ENCODE peak calls at places on chromosomes 5 and 9, in four cellular contexts. L, A, I and P are unnamed samples.

GRCh38 chr5:167582263-167582662 is 709.2 kb upstream of the WWC1 start:
- DNase-seq in A (no peak), I (no peak), L (no peak), P (no peak)

GRCh38 chr9:111599092-111599947 is at the start of gene PTGR1:
- DNase-seq in I (peak; percentile 87), L (peak; percentile 76), A (peak; percentile 84), P (peak; percentile 91)

GRCh38 chr9:134053941-134054761 is 13.7 kb downstream of the BRD3 start:
- DNase-seq in I (no peak), A (no peak), L (no peak), P (peak; percentile 59)

GRCh38 chr9:36575411-36575882 is 2.8 kb downstream of the MELK start:
- DNase-seq in I (no peak), A (no peak), L (no peak), P (no peak)

GRCh38 chr5:142637871-142638270 is 48.0 kb downstream of the FGF1 start:
- DNase-seq in I (no peak), L (no peak), A (no peak), P (no peak)

GRCh38 chr5:72427488-72428437 is 79.4 kb downstream of the ZNF366 start:
- DNase-seq in A (peak; percentile 22), L (no peak), I (no peak), P (no peak)

GRCh38 chr5:39495294-39495693 is 70.5 kb upstream of the DAB2 start:
- DNase-seq in L (no peak), A (no peak), I (no peak), P (no peak)

GRCh38 chr5:4758550-4758949 is 381.6 kb upstream of the ADAMTS16 start:
- DNase-seq in A (no peak), L (no peak), I (no peak), P (no peak)

GRCh38 chr9:78261403-78262001 is 25.6 kb downstream of the CEP78 start:
- DNase-seq in I (no peak), L (no peak), A (no peak), P (no peak)

GRCh38 chr5:33400675-33401074 is 40.1 kb upstream of the TARS1 start:
- DNase-seq in L (no peak), A (no peak), I (no peak), P (no peak)

GRCh38 chr9:134640491-134641172 is 971 bp upstream of the COL5A1 start:
- DNase-seq in L (no peak), A (no peak), I (no peak), P (no peak)

GRCh38 chr5:17235736-17236330 is 18.4 kb downstream of the BASP1 start:
- DNase-seq in I (no peak), A (no peak), L (no peak), P (no peak)

GRCh38 chr9:134655591-134656333 is 14.2 kb downstream of the COL5A1 start:
- DNase-seq in I (no peak), A (no peak), L (no peak), P (no peak)

GRCh38 chr5:1836176-1836890 is 35.1 kb downstream of the NDUFS6 start:
- DNase-seq in I (no peak), L (no peak), A (no peak), P (no peak)

GRCh38 chr5:180352116-180352975 is 790 bp downstream of the GFPT2 start:
- DNase-seq in A (peak; percentile 44), L (no peak), I (peak; percentile 63), P (peak; percentile 47)

GRCh38 chr5:140182803-140183367 is 7.9 kb downstream of the CYSTM1 start:
- DNase-seq in A (peak; percentile 55), L (no peak), I (peak; percentile 27), P (peak; percentile 72)

GRCh38 chr5:99879791-99880511 is 655.2 kb upstream of the FAM174A start:
- DNase-seq in I (no peak), L (no peak), A (no peak), P (no peak)

GRCh38 chr9:120925535-120926396 is 830 bp downstream of the TRAF1 start:
- DNase-seq in I (no peak), L (no peak), A (peak; percentile 53), P (no peak)

GRCh38 chr5:74384851-74385250 is 255.7 kb downstream of the ENC1 start:
- DNase-seq in A (no peak), L (no peak), I (no peak), P (no peak)

GRCh38 chr5:56918054-56918453 is 8.7 kb downstream of the SETD9 start:
- DNase-seq in I (no peak), A (no peak), L (no peak), P (no peak)
- H3K36me3 ChIP-seq in I (no peaks in the 10 kb centered on the region), A (peaks cover 6% of the 10 kb centered on the region), L (peaks cover 15% of the 10 kb centered on the region), P (peaks cover 14% of the 10 kb centered on the region)

GRCh38 chr9:95499101-95499676 is 17.6 kb downstream of the PTCH1 start:
- DNase-seq in A (no peak), L (no peak), I (no peak), P (no peak)
- H3K4me3 ChIP-seq in A (no peak overlapping the region), L (no peak overlapping the region), I (no peak overlapping the region), P (no peak overlapping the region)

DNA sequence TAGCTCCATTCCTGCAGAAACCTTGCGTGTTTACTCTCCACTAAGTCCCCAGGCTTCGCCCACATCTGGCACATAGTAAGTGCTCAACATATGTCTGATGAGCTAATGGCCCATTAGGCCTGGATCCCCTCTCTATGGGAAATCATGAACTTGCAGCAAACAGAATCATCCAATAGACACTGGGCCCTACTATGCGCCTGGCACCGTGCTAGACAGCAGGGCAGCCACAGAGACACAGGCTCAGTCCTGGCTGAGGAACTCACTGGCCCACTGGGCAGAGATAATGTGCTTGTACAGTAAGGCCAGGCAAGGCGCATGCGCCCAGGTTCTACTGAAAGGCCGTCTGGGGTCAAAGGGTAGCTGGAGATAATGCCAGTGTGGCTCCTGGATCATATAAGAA is 36.9 kb upstream of the FABP6 start:
- DNase-seq in L (no peak), I (no peak), A (no peak), P (no peak)
- TF ChIP-seq POLR2A in L (no peak), I (no peak), A (no peak), P (no peak)

DNA sequence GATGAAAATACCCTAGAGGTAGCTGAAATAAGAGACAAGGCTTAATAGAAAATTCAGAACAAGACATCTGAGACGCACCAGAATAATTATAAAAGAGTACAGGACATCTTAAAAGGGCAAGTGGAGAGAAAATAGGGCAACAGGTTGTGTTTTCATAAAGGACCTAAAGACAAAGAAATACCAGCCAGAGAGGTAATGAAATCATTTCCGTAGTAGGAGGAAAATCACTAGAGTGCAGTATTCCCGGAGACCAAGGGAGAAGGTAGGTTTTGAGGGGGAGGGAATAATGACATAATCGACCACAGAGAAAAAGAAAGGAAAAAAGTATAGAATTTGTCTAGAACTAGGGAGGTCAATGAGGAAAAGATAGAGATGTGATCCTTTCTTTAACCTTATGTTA is 26.2 kb upstream of the CTNNAL1 start:
- DNase-seq in I (no peak), A (no peak), L (no peak), P (no peak)
- H3K36me3 ChIP-seq in I (no peaks in the 10 kb centered on the region), A (peaks cover 3% of the 10 kb centered on the region), L (peaks cover 46% of the 10 kb centered on the region), P (peaks cover 3% of the 10 kb centered on the region)